ENCODE peak calls at places on chromosomes 1 and 21, in seven cellular contexts. One of them, this sample, is unnamed.

GRCh38 chr1:27961646-27962221 is 2.0 kb downstream of the XKR8 start:
- DNase-seq in brain microvascular endothelial cell: no peak
- DNase-seq in activated T-cell treated with anti-CD3 and anti-CD28 coated beads for 48 hours: no peak
- DNase-seq in left ventricle myocardium inferior: no peak
- DNase-seq in hypothalamus: no peak
- DNase-seq in activated CD4-positive, alpha-beta T cell treated with anti-CD3 and anti-CD28 coated beads, Interleukin-2, amount 50 U/mL, for 24 hours: no peak
- DNase-seq in occipital lobe: no peak
- DNase-seq in this sample: no peak

GRCh38 chr21:25776440-25776839 is 41.7 kb downstream of the GABPA start:
- DNase-seq in brain microvascular endothelial cell: no peak
- DNase-seq in activated T-cell treated with anti-CD3 and anti-CD28 coated beads for 48 hours: no peak
- DNase-seq in left ventricle myocardium inferior: no peak
- DNase-seq in hypothalamus: no peak
- DNase-seq in activated CD4-positive, alpha-beta T cell treated with anti-CD3 and anti-CD28 coated beads, Interleukin-2, amount 50 U/mL, for 24 hours: no peak
- DNase-seq in occipital lobe: no peak
- DNase-seq in this sample: no peak

GRCh38 chr1:45887156-45887842 is 83.9 kb downstream of the MAST2 start:
- DNase-seq in brain microvascular endothelial cell: no peak
- DNase-seq in activated T-cell treated with anti-CD3 and anti-CD28 coated beads for 48 hours: no peak
- DNase-seq in left ventricle myocardium inferior: no peak
- DNase-seq in hypothalamus: no peak
- DNase-seq in activated CD4-positive, alpha-beta T cell treated with anti-CD3 and anti-CD28 coated beads, Interleukin-2, amount 50 U/mL, for 24 hours: no peak
- DNase-seq in occipital lobe: no peak
- DNase-seq in this sample: peak; percentile 24

GRCh38 chr1:9809122-9809521 is 14.6 kb downstream of the CLSTN1 start:
- DNase-seq in brain microvascular endothelial cell: no peak
- DNase-seq in activated T-cell treated with anti-CD3 and anti-CD28 coated beads for 48 hours: no peak
- DNase-seq in left ventricle myocardium inferior: no peak
- DNase-seq in hypothalamus: no peak
- DNase-seq in activated CD4-positive, alpha-beta T cell treated with anti-CD3 and anti-CD28 coated beads, Interleukin-2, amount 50 U/mL, for 24 hours: no peak
- DNase-seq in occipital lobe: no peak
- DNase-seq in this sample: no peak

GRCh38 chr1:64308856-64309255 is 105.4 kb downstream of the UBE2U start:
- DNase-seq in brain microvascular endothelial cell: no peak
- DNase-seq in activated T-cell treated with anti-CD3 and anti-CD28 coated beads for 48 hours: no peak
- DNase-seq in left ventricle myocardium inferior: no peak
- DNase-seq in hypothalamus: no peak
- DNase-seq in activated CD4-positive, alpha-beta T cell treated with anti-CD3 and anti-CD28 coated beads, Interleukin-2, amount 50 U/mL, for 24 hours: no peak
- DNase-seq in occipital lobe: no peak
- DNase-seq in this sample: no peak

GRCh38 chr21:38095220-38095619 is 161.6 kb upstream of the KCNJ15 start:
- DNase-seq in brain microvascular endothelial cell: peak; percentile 6
- DNase-seq in activated T-cell treated with anti-CD3 and anti-CD28 coated beads for 48 hours: no peak
- DNase-seq in left ventricle myocardium inferior: no peak
- DNase-seq in hypothalamus: no peak
- DNase-seq in activated CD4-positive, alpha-beta T cell treated with anti-CD3 and anti-CD28 coated beads, Interleukin-2, amount 50 U/mL, for 24 hours: no peak
- DNase-seq in occipital lobe: no peak
- DNase-seq in this sample: no peak

GRCh38 chr21:16563795-16564194 is 834.0 kb downstream of the USP25 start:
- DNase-seq in brain microvascular endothelial cell: no peak
- DNase-seq in activated T-cell treated with anti-CD3 and anti-CD28 coated beads for 48 hours: no peak
- DNase-seq in left ventricle myocardium inferior: no peak
- DNase-seq in hypothalamus: no peak
- DNase-seq in activated CD4-positive, alpha-beta T cell treated with anti-CD3 and anti-CD28 coated beads, Interleukin-2, amount 50 U/mL, for 24 hours: no peak
- DNase-seq in occipital lobe: no peak
- DNase-seq in this sample: no peak

GRCh38 chr1:172359531-172359991 is 60.9 kb upstream of the C1orf105 start:
- DNase-seq in brain microvascular endothelial cell: no peak
- DNase-seq in activated T-cell treated with anti-CD3 and anti-CD28 coated beads for 48 hours: no peak
- DNase-seq in left ventricle myocardium inferior: no peak
- DNase-seq in hypothalamus: no peak
- DNase-seq in activated CD4-positive, alpha-beta T cell treated with anti-CD3 and anti-CD28 coated beads, Interleukin-2, amount 50 U/mL, for 24 hours: no peak
- DNase-seq in occipital lobe: no peak
- DNase-seq in this sample: no peak

GRCh38 chr1:28437260-28437923 is 67.9 kb downstream of the PHACTR4 start:
- DNase-seq in brain microvascular endothelial cell: peak; percentile 80
- DNase-seq in activated T-cell treated with anti-CD3 and anti-CD28 coated beads for 48 hours: no peak
- DNase-seq in left ventricle myocardium inferior: no peak
- DNase-seq in hypothalamus: no peak
- DNase-seq in activated CD4-positive, alpha-beta T cell treated with anti-CD3 and anti-CD28 coated beads, Interleukin-2, amount 50 U/mL, for 24 hours: no peak
- DNase-seq in occipital lobe: no peak
- DNase-seq in this sample: no peak

This sample was measured in stimulated activated naive CD8-positive, alpha-beta T cell treated with anti-CD3 and anti-CD28 coated beads, Interleukin-15, amount 100 ng/mL, for 72 hours.